ENCODE peak calls at places on chromosome 20, in five cellular contexts. One of them, this sample, is unnamed.

GRCh38 chr20:19961298-19961697 is 55.9 kb upstream of the NAA20 start:
- DNase-seq in HL-60: no peak
- DNase-seq in dermis blood vessel endothelial cell: no peak
- DNase-seq in AG09309: no peak
- DNase-seq in effector memory CD8-positive, alpha-beta T cell: no peak
- DNase-seq in this sample: no peak

GRCh38 chr20:54323227-54323734 is 115.4 kb downstream of the PFDN4 start:
- DNase-seq in HL-60: no peak
- DNase-seq in AG09309: no peak
- DNase-seq in dermis blood vessel endothelial cell: no peak
- DNase-seq in effector memory CD8-positive, alpha-beta T cell: no peak
- DNase-seq in this sample: no peak

GRCh38 chr20:22763257-22763906 is 179.0 kb upstream of the FOXA2 start:
- DNase-seq in effector memory CD8-positive, alpha-beta T cell: no peak
- DNase-seq in dermis blood vessel endothelial cell: peak
- DNase-seq in AG09309: no peak
- DNase-seq in HL-60: no peak
- DNase-seq in this sample: peak

GRCh38 chr20:63064745-63065711 is 58.3 kb upstream of the BHLHE23 start:
- DNase-seq in effector memory CD8-positive, alpha-beta T cell: no peak
- DNase-seq in AG09309: no peak
- DNase-seq in dermis blood vessel endothelial cell: no peak
- DNase-seq in HL-60: no peak
- DNase-seq in this sample: no peak

GRCh38 chr20:41424546-41424945 is 57.9 kb upstream of the EMILIN3 start:
- DNase-seq in HL-60: no peak
- DNase-seq in effector memory CD8-positive, alpha-beta T cell: no peak
- DNase-seq in AG09309: no peak
- DNase-seq in dermis blood vessel endothelial cell: no peak
- DNase-seq in this sample: no peak

GRCh38 chr20:11716239-11716944 is 201.3 kb upstream of the BTBD3 start:
- DNase-seq in effector memory CD8-positive, alpha-beta T cell: no peak
- DNase-seq in dermis blood vessel endothelial cell: peak
- DNase-seq in HL-60: peak
- DNase-seq in AG09309: peak
- DNase-seq in this sample: peak

GRCh38 chr20:17645546-17646208 is 36.4 kb downstream of the RRBP1 start:
- DNase-seq in dermis blood vessel endothelial cell: no peak
- DNase-seq in HL-60: no peak
- DNase-seq in AG09309: no peak
- DNase-seq in effector memory CD8-positive, alpha-beta T cell: no peak
- DNase-seq in this sample: no peak

GRCh38 chr20:61253640-61254511 is 1.8 kb downstream of the CDH4 start:
- DNase-seq in effector memory CD8-positive, alpha-beta T cell: no peak
- DNase-seq in dermis blood vessel endothelial cell: no peak
- DNase-seq in HL-60: no peak
- DNase-seq in AG09309: no peak
- DNase-seq in this sample: no peak

GRCh38 chr20:63499333-63499969 is 568 bp upstream of the EEF1A2 start:
- DNase-seq in effector memory CD8-positive, alpha-beta T cell: no peak
- DNase-seq in AG09309: no peak
- DNase-seq in dermis blood vessel endothelial cell: no peak
- DNase-seq in HL-60: no peak
- DNase-seq in this sample: no peak

GRCh38 chr20:63082308-63082938 is 75.7 kb upstream of the BHLHE23 start:
- DNase-seq in HL-60: peak
- DNase-seq in AG09309: no peak
- DNase-seq in dermis blood vessel endothelial cell: peak
- DNase-seq in effector memory CD8-positive, alpha-beta T cell: peak
- DNase-seq in this sample: no peak

GRCh38 chr20:48745330-48745729 is 82.5 kb downstream of the PREX1 start:
- DNase-seq in HL-60: no peak
- DNase-seq in effector memory CD8-positive, alpha-beta T cell: no peak
- DNase-seq in AG09309: no peak
- DNase-seq in dermis blood vessel endothelial cell: peak
- DNase-seq in this sample: no peak

GRCh38 chr20:20102859-20103258 is 50.5 kb downstream of the CFAP61 start:
- DNase-seq in dermis blood vessel endothelial cell: no peak
- DNase-seq in AG09309: no peak
- DNase-seq in effector memory CD8-positive, alpha-beta T cell: no peak
- DNase-seq in HL-60: no peak
- DNase-seq in this sample: no peak

GRCh38 chr20:11726021-11726420 is 191.7 kb upstream of the BTBD3 start:
- DNase-seq in dermis blood vessel endothelial cell: peak
- DNase-seq in HL-60: no peak
- DNase-seq in effector memory CD8-positive, alpha-beta T cell: no peak
- DNase-seq in AG09309: no peak
- DNase-seq in this sample: no peak

GRCh38 chr20:12217382-12217781 is 299.7 kb downstream of the BTBD3 start:
- DNase-seq in HL-60: no peak
- DNase-seq in effector memory CD8-positive, alpha-beta T cell: no peak
- DNase-seq in AG09309: no peak
- DNase-seq in dermis blood vessel endothelial cell: no peak
- DNase-seq in this sample: no peak

GRCh38 chr20:62219101-62219991 is 732 bp downstream of the HRH3 start:
- DNase-seq in AG09309: no peak
- DNase-seq in dermis blood vessel endothelial cell: peak
- DNase-seq in HL-60: no peak
- DNase-seq in effector memory CD8-positive, alpha-beta T cell: no peak
- DNase-seq in this sample: no peak

GRCh38 chr20:14337400-14338171 is at the start of gene FLRT3:
- DNase-seq in dermis blood vessel endothelial cell: peak
- DNase-seq in HL-60: peak
- DNase-seq in effector memory CD8-positive, alpha-beta T cell: no peak
- DNase-seq in AG09309: peak
- DNase-seq in this sample: peak

GRCh38 chr20:22555791-22556564 is 28.4 kb downstream of the FOXA2 start:
- DNase-seq in HL-60: no peak
- DNase-seq in AG09309: no peak
- DNase-seq in effector memory CD8-positive, alpha-beta T cell: no peak
- DNase-seq in dermis blood vessel endothelial cell: no peak
- DNase-seq in this sample: no peak

GRCh38 chr20:34886122-34886521 is 9.7 kb downstream of the ACSS2 start:
- DNase-seq in effector memory CD8-positive, alpha-beta T cell: no peak
- DNase-seq in AG09309: no peak
- DNase-seq in dermis blood vessel endothelial cell: no peak
- DNase-seq in HL-60: no peak
- DNase-seq in this sample: no peak

GRCh38 chr20:17505664-17506517 is 25.3 kb downstream of the BFSP1 start:
- DNase-seq in HL-60: no peak
- DNase-seq in dermis blood vessel endothelial cell: peak
- DNase-seq in AG09309: no peak
- DNase-seq in effector memory CD8-positive, alpha-beta T cell: peak
- DNase-seq in this sample: no peak

GRCh38 chr20:2984956-2985661 is 58.3 kb upstream of the GNRH2 start:
- DNase-seq in HL-60: no peak
- DNase-seq in effector memory CD8-positive, alpha-beta T cell: no peak
- DNase-seq in dermis blood vessel endothelial cell: peak
- DNase-seq in AG09309: no peak
- DNase-seq in this sample: peak

GRCh38 chr20:33465536-33466302 is 22.2 kb upstream of the SNTA1 start:
- DNase-seq in AG09309: no peak
- DNase-seq in HL-60: no peak
- DNase-seq in dermis blood vessel endothelial cell: no peak
- DNase-seq in effector memory CD8-positive, alpha-beta T cell: no peak
- DNase-seq in this sample: no peak

GRCh38 chr20:38728911-38729642 is 4.8 kb downstream of the SLC32A1 start:
- DNase-seq in HL-60: no peak
- DNase-seq in effector memory CD8-positive, alpha-beta T cell: peak
- DNase-seq in AG09309: no peak
- DNase-seq in dermis blood vessel endothelial cell: no peak
- DNase-seq in this sample: no peak